ENCODE peak calls at places on chromosomes 2 and 18, in eight cellular contexts. C, M, P, O, J, R, L and B are unnamed samples.

GRCh38 chr2:225668606-225669266 is 269.2 kb downstream of the NYAP2 start:
- DNase-seq in L (peak), J (no peak), P (peak), R (peak), C (peak), O (peak), M (peak), B (peak)

GRCh38 chr2:216551669-216552068 is 53.0 kb downstream of the RPL37A start:
- DNase-seq in R (no peak), C (no peak), P (no peak), J (no peak), O (no peak), M (no peak), L (no peak), B (no peak)

GRCh38 chr2:120204022-120204405 is 19.2 kb downstream of the TMEM185B start:
- DNase-seq in L (no peak), J (no peak), O (peak), R (no peak), M (no peak), C (no peak), P (no peak), B (no peak)

GRCh38 chr18:57352761-57353136 is 392 bp downstream of the ST8SIA3 start:
- DNase-seq in R (no peak), M (no peak), C (no peak), J (no peak), L (no peak), P (no peak), O (no peak), B (no peak)

GRCh38 chr2:138071720-138072719 is 107.7 kb downstream of the HNMT start:
- DNase-seq in O (peak), J (no peak), C (no peak), P (no peak), R (no peak), M (peak), L (no peak), B (no peak)

GRCh38 chr2:9114457-9114856 is 92.2 kb upstream of the ASAP2 start:
- DNase-seq in R (no peak), C (no peak), J (no peak), P (no peak), O (no peak), L (no peak), M (no peak), B (no peak)

GRCh38 chr2:230790981-230791380 is 73.8 kb upstream of the ITM2C start:
- DNase-seq in O (no peak), M (peak), C (no peak), L (no peak), R (no peak), P (no peak), J (no peak), B (no peak)

GRCh38 chr2:15271941-15272340 is 289.2 kb downstream of the NBAS start:
- DNase-seq in P (no peak), M (no peak), L (no peak), C (no peak), R (no peak), O (peak), J (no peak), B (no peak)

GRCh38 chr2:127586746-127587295 is 51.3 kb downstream of the MYO7B start:
- DNase-seq in R (no peak), P (no peak), L (no peak), M (no peak), J (no peak), O (no peak), C (no peak), B (no peak)

GRCh38 chr2:145022021-145022670 is 502.2 kb upstream of the ZEB2 start:
- DNase-seq in C (no peak), J (no peak), P (no peak), O (no peak), M (peak), R (no peak), L (no peak), B (no peak)

GRCh38 chr2:96887419-96888081 is 17.7 kb upstream of the SEMA4C start:
- DNase-seq in P (no peak), L (no peak), J (no peak), O (no peak), C (no peak), R (no peak), M (peak), B (no peak)

GRCh38 chr2:149703281-149703680 is 115.7 kb upstream of the MMADHC start:
- DNase-seq in O (no peak), J (no peak), L (peak), R (no peak), M (peak), P (no peak), C (no peak), B (no peak)

GRCh38 chr2:8260213-8260612 is 421.6 kb upstream of the ID2 start:
- DNase-seq in J (no peak), O (no peak), P (no peak), C (no peak), R (no peak), M (no peak), L (no peak), B (no peak)

GRCh38 chr2:189661957-189662321 is 680 bp downstream of the ASNSD1 start:
- DNase-seq in J (no peak), L (no peak), P (peak), M (no peak), R (peak), O (no peak), C (no peak), B (no peak)

GRCh38 chr2:221350621-221351020 is 221.5 kb downstream of the EPHA4 start:
- DNase-seq in O (no peak), L (no peak), R (no peak), P (no peak), J (no peak), C (no peak), M (no peak), B (no peak)

GRCh38 chr2:214322662-214323061 is 88.2 kb upstream of the VWC2L start:
- DNase-seq in R (no peak), C (no peak), L (peak), M (no peak), P (no peak), J (no peak), O (no peak), B (no peak)

GRCh38 chr2:113005030-113005509 is at the start of gene IL36A:
- DNase-seq in L (no peak), O (no peak), M (no peak), C (no peak), J (no peak), R (no peak), P (no peak), B (no peak)

GRCh38 chr2:181124499-181124898 is 144.1 kb downstream of the UBE2E3 start:
- DNase-seq in P (peak), J (no peak), L (peak), M (peak), R (no peak), C (no peak), O (no peak), B (no peak)

GRCh38 chr18:14092625-14093361 is 39.4 kb downstream of the ZNF519 start:
- DNase-seq in M (no peak), P (no peak), R (no peak), L (no peak), O (peak), C (no peak), J (no peak), B (no peak)

GRCh38 chr2:6896930-6897759 is 19.6 kb downstream of the RSAD2 start:
- DNase-seq in O (peak), R (peak), J (no peak), M (peak), P (peak), C (no peak), L (no peak), B (no peak)

DNA sequence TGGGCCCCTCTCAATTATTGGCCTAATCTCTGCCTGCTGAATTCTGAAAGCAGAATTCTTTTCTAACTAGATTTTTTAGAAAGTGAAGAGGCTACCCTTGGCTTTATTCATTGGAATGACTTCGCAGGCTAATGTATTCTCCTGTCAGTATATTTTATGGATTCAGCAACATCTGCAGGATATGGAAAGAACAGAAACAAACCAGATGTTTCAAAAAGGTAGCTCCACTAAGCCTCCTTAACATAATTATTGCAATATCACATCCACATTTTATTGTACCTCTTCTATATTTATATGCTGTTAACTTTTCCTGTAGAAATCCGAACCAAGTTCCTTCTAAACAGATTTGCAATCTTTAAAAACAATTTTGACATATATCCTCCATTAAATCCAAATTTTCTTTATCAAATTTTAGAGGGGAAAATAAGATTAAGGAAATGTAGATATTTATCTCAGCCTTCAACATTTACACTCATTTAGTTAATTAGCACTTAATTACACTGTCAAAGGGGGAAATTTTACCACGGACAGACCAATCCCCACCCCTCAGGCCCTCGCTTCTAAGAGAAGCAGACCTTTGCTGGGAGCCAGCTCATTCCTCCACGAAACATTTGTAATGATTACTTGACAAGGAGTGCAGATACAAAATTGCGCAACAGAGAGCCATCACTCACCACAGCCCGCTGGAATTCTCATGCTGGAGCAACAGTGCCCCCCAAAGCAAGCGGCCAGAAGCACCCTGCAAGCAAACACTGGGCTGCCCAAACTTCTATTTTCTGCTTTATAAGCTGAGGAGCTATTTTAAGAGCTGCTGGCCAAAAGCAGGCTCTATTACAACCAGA is 253.4 kb downstream of the ETAA1 start:
- DNase-seq in P (no peak), C (peak), L (peak), O (peak), R (peak), J (peak), M (peak), B (peak)
- TF ChIP-seq CTCF in P (no peak), C (no peak), L (peak), O (peak), R (peak), J (peak), M (peak), B (peak)

GRCh38 chr2:41413813-41414485 is 633.9 kb upstream of the PKDCC start:
- DNase-seq in P (no peak), O (no peak), L (no peak), M (no peak), J (no peak), R (no peak), C (no peak), B (peak)

GRCh38 chr2:41409328-41409727 is 638.5 kb upstream of the PKDCC start:
- DNase-seq in O (no peak), R (no peak), C (no peak), M (no peak), P (no peak), J (no peak), L (no peak), B (no peak)

GRCh38 chr2:41410011-41410410 is 637.8 kb upstream of the PKDCC start:
- DNase-seq in L (no peak), M (no peak), J (no peak), O (no peak), P (no peak), R (no peak), C (no peak), B (no peak)

GRCh38 chr2:41420219-41420618 is 627.6 kb upstream of the PKDCC start:
- DNase-seq in P (no peak), O (no peak), C (no peak), M (no peak), R (no peak), L (no peak), J (no peak), B (no peak)

GRCh38 chr2:41414486-41415230 is 633.2 kb upstream of the PKDCC start:
- DNase-seq in M (peak), J (no peak), P (peak), R (peak), L (peak), C (no peak), O (peak), B (peak)
- TF ChIP-seq CTCF in M (peak), J (no peak), P (no peak), R (peak), L (peak), C (peak), O (peak), B (peak)

DNA sequence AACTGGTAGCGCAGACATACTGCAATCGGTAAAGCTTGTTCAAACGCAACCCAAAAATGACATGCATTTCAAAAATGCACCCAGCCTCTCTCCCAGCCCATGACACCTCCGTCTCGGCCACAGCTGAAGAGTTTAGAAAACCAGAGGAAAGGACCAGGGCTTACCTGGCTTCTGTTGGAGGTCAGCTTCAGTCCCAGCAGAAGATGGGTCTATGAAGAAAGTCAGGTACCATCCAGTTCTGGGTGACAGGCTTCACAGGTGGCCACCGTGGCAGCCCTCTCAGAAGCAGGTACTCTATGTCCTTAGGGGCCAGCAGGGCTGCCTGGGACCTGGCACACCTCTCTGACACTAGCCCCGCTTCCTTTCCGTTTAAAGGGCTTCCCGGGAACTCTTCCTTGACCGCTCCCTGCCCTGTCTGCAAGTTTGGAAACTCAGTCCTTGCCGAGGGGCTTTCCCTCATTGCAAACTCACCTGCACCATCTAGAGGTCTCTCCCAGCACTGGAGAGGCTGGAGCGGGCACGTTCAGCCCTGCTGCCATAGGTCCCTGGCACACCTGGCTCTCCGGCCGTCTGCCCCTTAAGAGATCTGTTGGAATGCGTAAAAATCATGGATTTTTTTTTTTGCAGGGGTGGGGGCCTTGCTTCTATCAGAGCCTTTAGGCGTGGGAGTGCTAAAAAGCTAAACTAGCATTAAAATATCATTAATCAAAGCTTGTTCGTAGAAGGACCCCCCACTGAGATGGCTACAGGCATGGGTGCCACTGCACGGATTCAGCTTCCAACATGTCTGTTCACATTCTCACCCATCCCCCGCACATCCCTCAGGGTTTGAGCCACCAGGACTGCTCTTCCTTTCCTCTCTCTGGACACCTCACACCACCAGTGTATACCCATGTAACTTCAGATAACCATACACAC is at the start of gene EDAR:
- DNase-seq in R (peak), J (no peak), L (no peak), M (peak), O (peak), P (peak), C (no peak), B (peak)
- TF ChIP-seq CTCF in R (peak), J (no peak), L (peak), M (peak), O (peak), P (no peak), C (no peak), B (peak)

GRCh38 chr18:46856975-46857374 is 60.3 kb downstream of the PIAS2 start:
- DNase-seq in O (no peak), C (no peak), M (peak), P (no peak), L (no peak), J (no peak), R (peak), B (peak)
- TF ChIP-seq CTCF in O (peak), C (no peak), M (no peak), P (no peak), L (no peak), J (no peak), R (peak), B (peak)